ENCODE peak calls at places on chromosomes 4 and X, in ten cellular contexts. R is neuronal stem cell; X is CD8-positive, alpha-beta memory T cell; N is foreskin fibroblast; Y is ovary; P is left lung; V is body of pancreas; F is BJ; D is choroid plexus epithelial cell; H is fibroblast of lung. Z is an unnamed sample.

GRCh38 chr4:86019906-86020305 is 339.9 kb downstream of the MAPK10 start:
- DNase-seq in X (no peak), H (no peak), Y (no peak), D (peak), V (no peak), N (no peak), R (no peak), P (no peak), F (no peak), Z (peak)

GRCh38 chr4:173522160-173522873 is 7.7 kb downstream of the HAND2 start:
- DNase-seq in V (peak), X (no peak), D (peak), N (peak), Y (peak), P (peak), H (peak), R (no peak), F (peak), Z (peak)

GRCh38 chrX:55119271-55119670 is 30.5 kb downstream of the PAGE2 start:
- DNase-seq in Y (no peak), D (no peak), X (no peak), F (no peak), V (no peak), N (no peak), H (no peak), R (no peak), P (no peak), Z (no peak)

GRCh38 chr4:83644677-83645639 is 109.0 kb downstream of the GPAT3 start:
- DNase-seq in V (peak), X (no peak), H (peak), R (peak), N (peak), F (no peak), D (peak), P (no peak), Y (no peak), Z (peak)

GRCh38 chrX:153816821-153817220 is 13.5 kb downstream of the PDZD4 start:
- DNase-seq in N (no peak), P (no peak), F (no peak), R (no peak), Y (no peak), X (peak), V (peak), D (no peak), H (no peak), Z (peak)

GRCh38 chrX:118560380-118560932 is 64.8 kb downstream of the DOCK11 start:
- DNase-seq in R (peak), F (no peak), H (no peak), N (no peak), X (no peak), V (no peak), P (no peak), Y (no peak), D (no peak), Z (no peak)

GRCh38 chrX:24536551-24536950 is 71.5 kb downstream of the PDK3 start:
- DNase-seq in D (no peak), X (no peak), Y (no peak), F (no peak), H (no peak), N (no peak), R (no peak), P (no peak), V (no peak), Z (no peak)

GRCh38 chrX:107766470-107767140 is 9.0 kb downstream of the TSC22D3 start:
- DNase-seq in N (peak), V (peak), X (no peak), R (no peak), F (no peak), Y (peak), P (no peak), D (peak), H (peak), Z (no peak)

GRCh38 chr4:173420821-173421220 is 21.9 kb upstream of the SCRG1 start:
- DNase-seq in H (peak), F (no peak), P (no peak), Y (no peak), D (no peak), R (no peak), N (no peak), X (no peak), V (no peak), Z (no peak)

GRCh38 chr4:53598483-53598882 is 7.2 kb upstream of the LNX1 start:
- DNase-seq in N (no peak), Y (no peak), P (no peak), F (no peak), V (no peak), H (peak), R (no peak), D (no peak), X (no peak), Z (no peak)

GRCh38 chrX:43505759-43506158 is 150.3 kb upstream of the MAOA start:
- DNase-seq in X (no peak), V (no peak), P (no peak), R (no peak), Y (no peak), H (no peak), D (no peak), F (no peak), N (no peak), Z (peak)

GRCh38 chr4:142265536-142265935 is 580.6 kb downstream of the INPP4B start:
- DNase-seq in D (peak), X (no peak), N (peak), F (peak), R (no peak), V (peak), P (no peak), H (peak), Y (no peak), Z (no peak)

GRCh38 chrX:134258202-134258601 is 21.2 kb downstream of the CCDC160 start:
- DNase-seq in H (no peak), R (no peak), D (no peak), P (no peak), F (no peak), V (no peak), X (no peak), N (no peak), Y (no peak), Z (no peak)

GRCh38 chr4:176034936-176035335 is 30.7 kb upstream of the WDR17 start:
- DNase-seq in Y (no peak), N (no peak), V (no peak), R (no peak), F (no peak), P (no peak), X (no peak), D (no peak), H (peak), Z (no peak)

GRCh38 chr4:2811830-2812599 is 19.1 kb downstream of the SH3BP2 start:
- DNase-seq in P (peak), D (peak), F (no peak), H (peak), R (no peak), X (peak), N (peak), V (peak), Y (peak), Z (peak)

GRCh38 chr4:120839974-120840751 is 82.4 kb downstream of the PRDM5 start:
- DNase-seq in D (no peak), Y (peak), R (no peak), H (no peak), P (no peak), X (no peak), N (no peak), F (no peak), V (no peak), Z (no peak)

GRCh38 chr4:120841580-120841979 is 80.9 kb downstream of the PRDM5 start:
- DNase-seq in V (no peak), H (peak), Y (no peak), N (no peak), D (peak), R (no peak), X (no peak), F (no peak), P (no peak), Z (peak)

GRCh38 chr4:187451776-187452175 is 543.8 kb upstream of the ZFP42 start:
- DNase-seq in D (no peak), Y (no peak), F (no peak), V (no peak), N (peak), P (no peak), X (no peak), R (no peak), H (no peak), Z (no peak)

GRCh38 chr4:110087116-110087708 is 111.2 kb downstream of the ELOVL6 start:
- DNase-seq in R (no peak), P (no peak), H (peak), N (peak), X (no peak), Y (no peak), F (peak), V (no peak), D (peak), Z (peak)

GRCh38 chr4:3009422-3009821 is 46.1 kb downstream of the GRK4 start:
- DNase-seq in V (peak), D (peak), P (no peak), R (peak), X (no peak), H (peak), N (peak), Y (no peak), F (no peak), Z (no peak)

GRCh38 chr4:86816463-86817107 is 32.6 kb downstream of the SLC10A6 start:
- DNase-seq in X (no peak), P (no peak), F (peak), Y (peak), H (no peak), V (no peak), R (no peak), D (peak), N (peak), Z (no peak)

GRCh38 chrX:152632445-152633097 is 5.1 kb upstream of the GABRQ start:
- DNase-seq in Y (no peak), X (peak), H (peak), R (peak), F (no peak), D (peak), P (no peak), N (no peak), V (peak), Z (no peak)

GRCh38 chrX:100995469-100995868 is 26.0 kb downstream of the ARL13A start:
- DNase-seq in V (no peak), H (peak), Y (no peak), D (peak), X (no peak), R (no peak), F (peak), P (no peak), N (peak), Z (peak)

GRCh38 chrX:30713061-30713525 is 59.9 kb downstream of the GK start:
- DNase-seq in F (no peak), V (peak), R (peak), P (peak), N (peak), Y (no peak), D (peak), X (no peak), H (peak), Z (no peak)

GRCh38 chr4:88062311-88062710 is 54.9 kb downstream of the PKD2 start:
- DNase-seq in P (no peak), F (no peak), D (no peak), R (no peak), Y (no peak), H (no peak), X (no peak), V (no peak), N (no peak), Z (no peak)

GRCh38 chr4:18278244-18278643 is 256.7 kb upstream of the LCORL start:
- DNase-seq in Y (no peak), X (no peak), F (no peak), N (no peak), D (no peak), R (no peak), H (no peak), P (no peak), V (no peak), Z (no peak)

GRCh38 chrX:3348191-3348590 is 1.7 kb upstream of the MXRA5 start:
- DNase-seq in R (no peak), P (no peak), D (no peak), F (no peak), Y (no peak), N (no peak), X (no peak), V (no peak), H (no peak), Z (no peak)

GRCh38 chrX:3351287-3351686 is 4.8 kb upstream of the MXRA5 start:
- DNase-seq in D (no peak), X (no peak), N (no peak), P (no peak), V (no peak), F (no peak), H (no peak), Y (no peak), R (no peak), Z (no peak)

GRCh38 chrX:3345281-3346081 is 971 bp downstream of the MXRA5 start:
- DNase-seq in N (no peak), H (peak), F (no peak), R (peak), P (peak), V (peak), Y (peak), X (no peak), D (peak), Z (peak)

GRCh38 chrX:3346436-3347329 is at the start of gene MXRA5:
- DNase-seq in X (no peak), D (peak), F (no peak), V (peak), N (no peak), R (peak), H (peak), Y (peak), P (no peak), Z (no peak)
- H3K4me3 ChIP-seq in X (no peak), D (peak), F (peak), V (peak), N (peak), R (peak), H (peak), Y (peak), P (peak), Z (peak)

GRCh38 chr4:726235-726787 is 20.7 kb downstream of the PCGF3 start:
- DNase-seq in H (peak), N (peak), V (no peak), F (peak), D (peak), Y (no peak), X (no peak), P (no peak), R (no peak), Z (peak)

GRCh38 chr4:723706-724105 is 18.1 kb downstream of the PCGF3 start:
- DNase-seq in P (no peak), R (no peak), N (no peak), D (no peak), H (no peak), X (no peak), F (no peak), Y (peak), V (no peak), Z (no peak)

GRCh38 chr4:726816-727215 is 21.2 kb downstream of the PCGF3 start:
- DNase-seq in P (no peak), H (no peak), N (no peak), X (no peak), V (no peak), D (no peak), F (no peak), R (no peak), Y (no peak), Z (no peak)

GRCh38 chr4:724131-724530 is 18.5 kb downstream of the PCGF3 start:
- DNase-seq in P (no peak), D (no peak), V (no peak), F (no peak), N (no peak), H (no peak), X (no peak), Y (no peak), R (no peak), Z (no peak)

GRCh38 chr4:725368-726234 is 20.0 kb downstream of the PCGF3 start:
- DNase-seq in D (no peak), F (no peak), N (no peak), V (no peak), Y (no peak), H (no peak), P (no peak), X (no peak), R (no peak), Z (no peak)
- H3K4me3 ChIP-seq in D (no peak), F (no peak), N (no peak), V (no peak), Y (no peak), H (no peak), P (no peak), X (no peak), R (no peak), Z (peak)

GRCh38 chr4:123396294-123397275 is at the start of gene SPRY1:
- DNase-seq in Y (peak), X (peak), H (peak), N (peak), R (peak), D (peak), V (peak), F (no peak), P (peak), Z (peak)
- H3K4me3 ChIP-seq in Y (peak), X (peak), H (peak), N (peak), R (peak), D (peak), V (peak), F (peak), P (peak), Z (peak)

DNA sequence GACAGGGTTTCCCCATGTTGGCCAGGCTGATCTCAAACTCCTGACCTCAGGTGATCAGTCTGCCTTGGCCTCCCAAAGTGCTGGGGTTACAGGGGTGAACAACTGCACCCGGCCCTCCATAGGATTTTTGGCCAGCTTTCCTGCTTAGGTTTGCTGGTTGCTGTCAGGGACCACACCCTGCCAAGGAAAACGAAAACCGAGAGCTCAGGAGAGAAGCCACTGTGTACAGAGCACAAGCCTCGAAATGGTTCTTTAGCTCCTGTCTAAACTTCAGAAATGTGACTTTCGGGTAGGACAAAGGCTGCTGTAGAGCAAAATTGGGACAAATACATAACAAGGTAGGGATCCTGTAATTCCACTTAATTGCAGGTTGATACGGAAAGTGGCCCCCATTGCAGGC is 146.3 kb upstream of the ATP6AP2 start:
- DNase-seq in H (no peak), X (no peak), R (no peak), Y (no peak), P (no peak), F (no peak), D (no peak), N (no peak), V (no peak), Z (no peak)
- H3K4me3 ChIP-seq in H (no peak), X (no peak), R (no peak), Y (no peak), P (no peak), F (no peak), D (no peak), N (no peak), V (no peak), Z (no peak)

GRCh38 chr4:156931267-156931666 is 40.3 kb downstream of the PDGFC start:
- DNase-seq in X (no peak), P (no peak), N (peak), R (no peak), Y (no peak), F (peak), D (peak), H (peak), V (peak), Z (no peak)
- H3K4me3 ChIP-seq in X (no peak), P (no peak), N (no peak), R (no peak), Y (no peak), F (no peak), D (no peak), H (no peak), V (no peak), Z (no peak)

DNA sequence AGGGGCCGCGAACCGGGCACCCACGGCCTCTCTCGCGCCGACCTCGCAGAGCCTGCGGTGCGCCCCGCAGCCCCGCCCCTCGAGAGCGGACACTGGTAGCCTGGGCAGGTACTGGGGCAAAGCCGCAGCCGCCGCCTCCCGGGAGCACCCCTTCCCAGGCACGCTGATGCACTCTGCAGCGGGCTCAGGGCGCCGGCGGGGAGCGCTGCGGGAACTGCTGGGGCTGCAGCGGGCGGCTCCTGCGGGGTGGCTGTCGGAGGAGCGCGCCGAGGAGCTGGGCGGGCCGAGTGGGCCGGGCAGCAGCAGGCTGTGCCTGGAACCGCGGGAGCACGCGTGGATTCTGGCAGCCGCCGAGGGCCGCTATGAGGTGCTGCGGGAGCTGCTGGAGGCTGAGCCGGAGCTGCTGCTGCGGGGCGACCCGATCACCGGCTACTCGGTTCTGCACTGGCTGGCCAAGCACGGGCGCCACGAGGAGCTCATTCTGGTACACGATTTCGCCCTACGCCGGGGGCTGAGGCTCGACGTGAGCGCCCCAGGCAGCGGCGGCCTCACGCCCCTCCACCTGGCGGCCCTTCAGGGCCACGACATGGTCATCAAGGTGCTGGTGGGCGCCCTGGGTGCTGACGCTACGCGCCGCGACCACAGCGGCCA is 419 bp downstream of the SOWAHD start:
- DNase-seq in D (no peak), Y (peak), R (no peak), X (peak), V (peak), F (no peak), H (no peak), N (no peak), P (no peak), Z (peak)
- H3K4me3 ChIP-seq in D (peak), Y (peak), R (peak), X (peak), V (peak), F (peak), H (peak), N (peak), P (peak), Z (peak)

DNA sequence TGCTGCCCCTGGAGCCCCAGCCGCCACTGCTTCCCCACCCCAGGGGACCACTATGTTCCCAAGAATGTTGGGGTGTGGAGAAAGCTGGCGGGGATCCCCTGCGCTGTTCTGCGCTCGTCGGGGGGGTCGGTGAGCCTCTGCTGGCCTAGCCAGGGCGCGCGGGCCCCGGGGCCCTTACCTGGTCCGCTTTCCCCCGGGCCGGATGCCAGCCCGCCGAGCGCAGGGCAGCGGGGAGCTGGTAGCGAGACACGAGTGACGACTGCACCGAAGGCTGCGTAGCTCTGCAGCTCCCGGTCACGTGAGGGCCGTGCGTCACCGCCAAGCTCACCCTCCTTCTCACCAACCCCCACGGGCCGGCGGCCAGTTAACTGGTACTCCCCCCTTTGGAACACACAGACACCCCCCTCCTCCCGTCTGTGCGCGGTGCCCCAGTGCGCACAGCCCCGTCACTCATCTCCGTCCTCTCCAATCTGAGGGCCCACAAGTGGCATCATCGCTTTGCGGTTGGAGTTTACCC is at the start of gene BEX1:
- DNase-seq in Y (peak), X (no peak), H (peak), F (no peak), V (peak), P (no peak), D (peak), R (peak), N (peak), Z (no peak)
- H3K4me3 ChIP-seq in Y (peak), X (no peak), H (no peak), F (peak), V (peak), P (peak), D (peak), R (peak), N (no peak), Z (peak)

GRCh38 chr4:79650794-79651431 is 242.9 kb upstream of the GK2 start:
- DNase-seq in N (peak), R (no peak), P (no peak), D (peak), Y (no peak), H (peak), X (no peak), F (no peak), V (no peak), Z (peak)
- H3K4me3 ChIP-seq in N (no peak), R (no peak), P (no peak), D (no peak), Y (no peak), H (no peak), X (no peak), F (no peak), V (no peak), Z (no peak)

GRCh38 chrX:51459125-51459524 is 37.3 kb downstream of the NUDT11 start:
- DNase-seq in X (no peak), D (peak), F (no peak), R (no peak), V (no peak), H (peak), N (peak), P (no peak), Y (no peak), Z (no peak)
- H3K4me3 ChIP-seq in X (no peak), D (no peak), F (no peak), R (no peak), V (no peak), H (no peak), N (no peak), P (no peak), Y (no peak), Z (no peak)

GRCh38 chr4:8383451-8384160 is 56.9 kb downstream of the ACOX3 start:
- DNase-seq in R (no peak), D (peak), Y (no peak), X (no peak), F (peak), H (peak), N (no peak), P (no peak), V (no peak), Z (peak)
- H3K4me3 ChIP-seq in R (no peak), D (no peak), Y (no peak), X (no peak), F (no peak), H (no peak), N (no peak), P (no peak), V (no peak), Z (no peak)

Z was measured in osteoblast.